ENCODE peak calls at places on chromosomes 16 and 17, in nine cellular contexts. One of them, this sample, is unnamed. For H3K4me1, the result is how much of the 10 kb centered on the place peaks cover.

GRCh38 chr17:38886643-38887010 is 16.8 kb downstream of the LASP1 start:
- DNase-seq in CD4-positive, CD25-positive, alpha-beta regulatory T cell: no peak
- DNase-seq in cardiac muscle cell: no peak
- DNase-seq in H9: no peak
- DNase-seq in stomach: no peak
- DNase-seq in thoracic aorta: no peak
- DNase-seq in A549: no peak
- DNase-seq in ascending aorta: no peak
- DNase-seq in small intestine: peak
- DNase-seq in this sample: no peak

GRCh38 chr17:79402275-79402674 is 208.6 kb downstream of the RBFOX3 start:
- DNase-seq in CD4-positive, CD25-positive, alpha-beta regulatory T cell: no peak
- DNase-seq in cardiac muscle cell: no peak
- DNase-seq in H9: no peak
- DNase-seq in stomach: no peak
- DNase-seq in thoracic aorta: no peak
- DNase-seq in A549: no peak
- DNase-seq in ascending aorta: no peak
- DNase-seq in small intestine: no peak
- DNase-seq in this sample: no peak

GRCh38 chr17:40303009-40303657 is 5.8 kb upstream of the RARA start:
- DNase-seq in CD4-positive, CD25-positive, alpha-beta regulatory T cell: peak
- DNase-seq in cardiac muscle cell: no peak
- DNase-seq in H9: no peak
- DNase-seq in stomach: peak
- DNase-seq in thoracic aorta: no peak
- DNase-seq in A549: peak
- DNase-seq in ascending aorta: no peak
- DNase-seq in small intestine: peak
- DNase-seq in this sample: peak

GRCh38 chr16:61014869-61015268 is 1021.4 kb downstream of the CDH8 start:
- DNase-seq in CD4-positive, CD25-positive, alpha-beta regulatory T cell: no peak
- DNase-seq in cardiac muscle cell: no peak
- DNase-seq in H9: peak
- DNase-seq in stomach: no peak
- DNase-seq in thoracic aorta: no peak
- DNase-seq in A549: no peak
- DNase-seq in ascending aorta: no peak
- DNase-seq in small intestine: no peak
- DNase-seq in this sample: no peak

GRCh38 chr17:59840329-59840907 is 52.3 kb downstream of the TUBD1 start:
- DNase-seq in CD4-positive, CD25-positive, alpha-beta regulatory T cell: peak
- DNase-seq in cardiac muscle cell: no peak
- DNase-seq in H9: peak
- DNase-seq in stomach: no peak
- DNase-seq in thoracic aorta: no peak
- DNase-seq in A549: peak
- DNase-seq in ascending aorta: no peak
- DNase-seq in small intestine: peak
- DNase-seq in this sample: peak

GRCh38 chr16:51553314-51553713 is 402.2 kb upstream of the SALL1 start:
- DNase-seq in CD4-positive, CD25-positive, alpha-beta regulatory T cell: no peak
- DNase-seq in cardiac muscle cell: no peak
- DNase-seq in H9: no peak
- DNase-seq in stomach: no peak
- DNase-seq in thoracic aorta: no peak
- DNase-seq in A549: no peak
- DNase-seq in ascending aorta: no peak
- DNase-seq in small intestine: no peak
- DNase-seq in this sample: no peak

GRCh38 chr16:3980311-3981111 is 100.0 kb upstream of the CREBBP start:
- DNase-seq in CD4-positive, CD25-positive, alpha-beta regulatory T cell: no peak
- DNase-seq in cardiac muscle cell: no peak
- DNase-seq in H9: no peak
- DNase-seq in stomach: no peak
- DNase-seq in thoracic aorta: no peak
- DNase-seq in A549: no peak
- DNase-seq in ascending aorta: no peak
- DNase-seq in small intestine: no peak
- DNase-seq in this sample: peak

GRCh38 chr17:37133131-37133530 is 184.4 kb downstream of the AATF start:
- DNase-seq in CD4-positive, CD25-positive, alpha-beta regulatory T cell: no peak
- DNase-seq in cardiac muscle cell: no peak
- DNase-seq in H9: no peak
- DNase-seq in stomach: no peak
- DNase-seq in thoracic aorta: no peak
- DNase-seq in A549: no peak
- DNase-seq in ascending aorta: no peak
- DNase-seq in small intestine: no peak
- DNase-seq in this sample: no peak

GRCh38 chr17:77842906-77843249 is 115.6 kb upstream of the TNRC6C start:
- DNase-seq in CD4-positive, CD25-positive, alpha-beta regulatory T cell: no peak
- DNase-seq in cardiac muscle cell: no peak
- DNase-seq in H9: no peak
- DNase-seq in stomach: no peak
- DNase-seq in thoracic aorta: no peak
- DNase-seq in A549: no peak
- DNase-seq in ascending aorta: no peak
- DNase-seq in small intestine: no peak
- DNase-seq in this sample: no peak

GRCh38 chr17:17511971-17512858 is 16.0 kb upstream of the RASD1 start:
- DNase-seq in CD4-positive, CD25-positive, alpha-beta regulatory T cell: no peak
- DNase-seq in cardiac muscle cell: no peak
- DNase-seq in H9: no peak
- DNase-seq in stomach: peak
- DNase-seq in thoracic aorta: no peak
- DNase-seq in A549: peak
- DNase-seq in ascending aorta: no peak
- DNase-seq in small intestine: no peak
- DNase-seq in this sample: no peak

GRCh38 chr17:30324723-30325122 is 9.1 kb downstream of the TMIGD1 start:
- DNase-seq in CD4-positive, CD25-positive, alpha-beta regulatory T cell: no peak
- DNase-seq in cardiac muscle cell: no peak
- DNase-seq in H9: no peak
- DNase-seq in stomach: no peak
- DNase-seq in thoracic aorta: no peak
- DNase-seq in A549: no peak
- DNase-seq in ascending aorta: no peak
- DNase-seq in small intestine: no peak
- DNase-seq in this sample: no peak

GRCh38 chr17:8005951-8006730 is 3.7 kb downstream of the GUCY2D start:
- DNase-seq in CD4-positive, CD25-positive, alpha-beta regulatory T cell: no peak
- DNase-seq in cardiac muscle cell: no peak
- DNase-seq in H9: no peak
- DNase-seq in stomach: no peak
- DNase-seq in thoracic aorta: no peak
- DNase-seq in A549: peak
- DNase-seq in ascending aorta: no peak
- DNase-seq in small intestine: no peak
- DNase-seq in this sample: no peak

GRCh38 chr16:90020838-90021382 is 1.7 kb upstream of the DBNDD1 start:
- DNase-seq in CD4-positive, CD25-positive, alpha-beta regulatory T cell: no peak
- DNase-seq in cardiac muscle cell: peak
- DNase-seq in H9: no peak
- DNase-seq in stomach: no peak
- DNase-seq in thoracic aorta: no peak
- DNase-seq in A549: no peak
- DNase-seq in ascending aorta: no peak
- DNase-seq in small intestine: no peak
- DNase-seq in this sample: peak

GRCh38 chr17:10059684-10060211 is 138.7 kb downstream of the GAS7 start:
- DNase-seq in CD4-positive, CD25-positive, alpha-beta regulatory T cell: no peak
- DNase-seq in cardiac muscle cell: no peak
- DNase-seq in H9: no peak
- DNase-seq in stomach: no peak
- DNase-seq in thoracic aorta: no peak
- DNase-seq in A549: no peak
- DNase-seq in ascending aorta: no peak
- DNase-seq in small intestine: no peak
- DNase-seq in this sample: no peak

GRCh38 chr17:3885970-3886369 is 6.9 kb downstream of the CAMKK1 start:
- DNase-seq in CD4-positive, CD25-positive, alpha-beta regulatory T cell: no peak
- DNase-seq in cardiac muscle cell: no peak
- DNase-seq in H9: no peak
- DNase-seq in stomach: no peak
- DNase-seq in thoracic aorta: no peak
- DNase-seq in A549: peak
- DNase-seq in ascending aorta: no peak
- DNase-seq in small intestine: no peak
- DNase-seq in this sample: no peak

GRCh38 chr16:56776562-56776961 is 46.6 kb downstream of the NUP93 start:
- DNase-seq in CD4-positive, CD25-positive, alpha-beta regulatory T cell: no peak
- DNase-seq in cardiac muscle cell: peak
- DNase-seq in H9: no peak
- DNase-seq in stomach: peak
- DNase-seq in thoracic aorta: no peak
- DNase-seq in A549: no peak
- DNase-seq in ascending aorta: no peak
- DNase-seq in small intestine: no peak
- DNase-seq in this sample: no peak

GRCh38 chr17:63293310-63293709 is 152.8 kb downstream of the CYB561 start:
- DNase-seq in CD4-positive, CD25-positive, alpha-beta regulatory T cell: no peak
- DNase-seq in cardiac muscle cell: no peak
- DNase-seq in H9: no peak
- DNase-seq in stomach: no peak
- DNase-seq in thoracic aorta: no peak
- DNase-seq in A549: no peak
- DNase-seq in ascending aorta: no peak
- DNase-seq in small intestine: no peak
- DNase-seq in this sample: no peak

GRCh38 chr17:57783338-57783742 is 38.2 kb upstream of the CCDC182 start:
- DNase-seq in CD4-positive, CD25-positive, alpha-beta regulatory T cell: peak
- DNase-seq in cardiac muscle cell: peak
- DNase-seq in H9: peak
- DNase-seq in stomach: peak
- DNase-seq in thoracic aorta: no peak
- DNase-seq in A549: peak
- DNase-seq in ascending aorta: no peak
- DNase-seq in small intestine: peak
- DNase-seq in this sample: peak

GRCh38 chr17:32658470-32659418 is 172.0 kb downstream of the CDK5R1 start:
- DNase-seq in CD4-positive, CD25-positive, alpha-beta regulatory T cell: no peak
- DNase-seq in cardiac muscle cell: no peak
- DNase-seq in H9: no peak
- DNase-seq in stomach: no peak
- DNase-seq in thoracic aorta: no peak
- DNase-seq in A549: no peak
- DNase-seq in ascending aorta: no peak
- DNase-seq in small intestine: no peak
- DNase-seq in this sample: no peak

GRCh38 chr16:81485824-81486554 is 41.4 kb downstream of the CMIP start:
- DNase-seq in CD4-positive, CD25-positive, alpha-beta regulatory T cell: no peak
- DNase-seq in cardiac muscle cell: no peak
- DNase-seq in H9: no peak
- DNase-seq in stomach: no peak
- DNase-seq in thoracic aorta: no peak
- DNase-seq in A549: no peak
- DNase-seq in ascending aorta: no peak
- DNase-seq in small intestine: no peak
- DNase-seq in this sample: no peak

GRCh38 chr16:81485225-81485624 is 40.6 kb downstream of the CMIP start:
- DNase-seq in CD4-positive, CD25-positive, alpha-beta regulatory T cell: no peak
- DNase-seq in cardiac muscle cell: no peak
- DNase-seq in H9: no peak
- DNase-seq in stomach: no peak
- DNase-seq in thoracic aorta: no peak
- DNase-seq in A549: no peak
- DNase-seq in ascending aorta: no peak
- DNase-seq in small intestine: peak
- DNase-seq in this sample: no peak

GRCh38 chr16:81487301-81487720 is 42.7 kb downstream of the CMIP start:
- DNase-seq in CD4-positive, CD25-positive, alpha-beta regulatory T cell: no peak
- DNase-seq in cardiac muscle cell: no peak
- DNase-seq in H9: no peak
- DNase-seq in stomach: no peak
- DNase-seq in thoracic aorta: no peak
- DNase-seq in A549: no peak
- DNase-seq in ascending aorta: no peak
- DNase-seq in small intestine: no peak
- DNase-seq in this sample: no peak

GRCh38 chr16:81488687-81489411 is 44.2 kb downstream of the CMIP start:
- DNase-seq in CD4-positive, CD25-positive, alpha-beta regulatory T cell: no peak
- DNase-seq in cardiac muscle cell: no peak
- DNase-seq in H9: no peak
- DNase-seq in stomach: no peak
- DNase-seq in thoracic aorta: no peak
- DNase-seq in A549: no peak
- DNase-seq in ascending aorta: no peak
- DNase-seq in small intestine: peak
- DNase-seq in this sample: no peak

GRCh38 chr16:81486555-81487061 is 42.0 kb downstream of the CMIP start:
- DNase-seq in CD4-positive, CD25-positive, alpha-beta regulatory T cell: no peak
- DNase-seq in cardiac muscle cell: no peak
- DNase-seq in H9: no peak
- DNase-seq in stomach: peak
- DNase-seq in thoracic aorta: no peak
- DNase-seq in A549: no peak
- DNase-seq in ascending aorta: no peak
- DNase-seq in small intestine: no peak
- DNase-seq in this sample: no peak
- H3K4me1 ChIP-seq in CD4-positive, CD25-positive, alpha-beta regulatory T cell: under half
- H3K4me1 ChIP-seq in cardiac muscle cell: under half
- H3K4me1 ChIP-seq in H9: under half
- H3K4me1 ChIP-seq in stomach: half or more
- H3K4me1 ChIP-seq in thoracic aorta: under half
- H3K4me1 ChIP-seq in A549: half or more
- H3K4me1 ChIP-seq in ascending aorta: under half
- H3K4me1 ChIP-seq in small intestine: under half
- H3K4me1 ChIP-seq in this sample: under half

GRCh38 chr17:74750039-74750326 is 1.6 kb downstream of the NHERF1 start:
- DNase-seq in CD4-positive, CD25-positive, alpha-beta regulatory T cell: no peak
- DNase-seq in cardiac muscle cell: no peak
- DNase-seq in H9: no peak
- DNase-seq in stomach: no peak
- DNase-seq in thoracic aorta: no peak
- DNase-seq in A549: no peak
- DNase-seq in ascending aorta: no peak
- DNase-seq in small intestine: no peak
- DNase-seq in this sample: no peak
- H3K4me1 ChIP-seq in CD4-positive, CD25-positive, alpha-beta regulatory T cell: half or more
- H3K4me1 ChIP-seq in cardiac muscle cell: under half
- H3K4me1 ChIP-seq in H9: under half
- H3K4me1 ChIP-seq in stomach: half or more
- H3K4me1 ChIP-seq in thoracic aorta: under half
- H3K4me1 ChIP-seq in A549: under half
- H3K4me1 ChIP-seq in ascending aorta: under half
- H3K4me1 ChIP-seq in small intestine: under half
- H3K4me1 ChIP-seq in this sample: under half

GRCh38 chr17:81427446-81428120 is 32.3 kb downstream of the BAHCC1 start:
- DNase-seq in CD4-positive, CD25-positive, alpha-beta regulatory T cell: no peak
- DNase-seq in cardiac muscle cell: no peak
- DNase-seq in H9: no peak
- DNase-seq in stomach: peak
- DNase-seq in thoracic aorta: no peak
- DNase-seq in A549: no peak
- DNase-seq in ascending aorta: no peak
- DNase-seq in small intestine: peak
- DNase-seq in this sample: no peak
- H3K4me1 ChIP-seq in CD4-positive, CD25-positive, alpha-beta regulatory T cell: under half
- H3K4me1 ChIP-seq in cardiac muscle cell: under half
- H3K4me1 ChIP-seq in H9: under half
- H3K4me1 ChIP-seq in stomach: half or more
- H3K4me1 ChIP-seq in thoracic aorta: half or more
- H3K4me1 ChIP-seq in A549: half or more
- H3K4me1 ChIP-seq in ascending aorta: under half
- H3K4me1 ChIP-seq in small intestine: under half
- H3K4me1 ChIP-seq in this sample: under half

GRCh38 chr17:55435408-55435807 is 13.8 kb upstream of the MMD start:
- DNase-seq in CD4-positive, CD25-positive, alpha-beta regulatory T cell: no peak
- DNase-seq in cardiac muscle cell: no peak
- DNase-seq in H9: no peak
- DNase-seq in stomach: no peak
- DNase-seq in thoracic aorta: no peak
- DNase-seq in A549: no peak
- DNase-seq in ascending aorta: no peak
- DNase-seq in small intestine: no peak
- DNase-seq in this sample: no peak
- H3K4me1 ChIP-seq in CD4-positive, CD25-positive, alpha-beta regulatory T cell: under half
- H3K4me1 ChIP-seq in cardiac muscle cell: under half
- H3K4me1 ChIP-seq in H9: under half
- H3K4me1 ChIP-seq in stomach: under half
- H3K4me1 ChIP-seq in thoracic aorta: under half
- H3K4me1 ChIP-seq in A549: half or more
- H3K4me1 ChIP-seq in ascending aorta: under half
- H3K4me1 ChIP-seq in small intestine: under half
- H3K4me1 ChIP-seq in this sample: under half